ENCODE peak calls at places on chromosomes 11 and 22, in ten cellular contexts. One of them, this sample, is unnamed. For H3K27me3 and H3K4me1, the result is how much of the 10 kb centered on the place peaks cover.

GRCh38 chr11:10796191-10796590 is 12.5 kb downstream of the EIF4G2 start:
- ATAC-seq in lung: no peak
- ATAC-seq in right cardiac atrium: no peak
- ATAC-seq in HCT116: no peak
- ATAC-seq in heart right ventricle: no peak
- ATAC-seq in pancreas: no peak
- ATAC-seq in HepG2: no peak
- ATAC-seq in PC-3: no peak
- ATAC-seq in GM23338: peak
- ATAC-seq in Panc1: no peak
- ATAC-seq in this sample: no peak

GRCh38 chr22:46259374-46259773 is 3.8 kb downstream of the PKDREJ start:
- ATAC-seq in lung: no peak
- ATAC-seq in right cardiac atrium: no peak
- ATAC-seq in HCT116: no peak
- ATAC-seq in heart right ventricle: no peak
- ATAC-seq in pancreas: no peak
- ATAC-seq in HepG2: no peak
- ATAC-seq in PC-3: no peak
- ATAC-seq in GM23338: no peak
- ATAC-seq in Panc1: no peak
- ATAC-seq in this sample: no peak

GRCh38 chr11:34970480-34970879 is 54.1 kb downstream of the PDHX start:
- ATAC-seq in lung: no peak
- ATAC-seq in right cardiac atrium: no peak
- ATAC-seq in HCT116: no peak
- ATAC-seq in heart right ventricle: no peak
- ATAC-seq in pancreas: no peak
- ATAC-seq in HepG2: no peak
- ATAC-seq in PC-3: no peak
- ATAC-seq in GM23338: no peak
- ATAC-seq in Panc1: no peak
- ATAC-seq in this sample: peak

GRCh38 chr11:125463590-125464265 is 32.3 kb downstream of the FEZ1 start:
- ATAC-seq in lung: peak
- ATAC-seq in right cardiac atrium: no peak
- ATAC-seq in HCT116: no peak
- ATAC-seq in heart right ventricle: no peak
- ATAC-seq in pancreas: no peak
- ATAC-seq in HepG2: no peak
- ATAC-seq in PC-3: no peak
- ATAC-seq in GM23338: no peak
- ATAC-seq in Panc1: no peak
- ATAC-seq in this sample: no peak

GRCh38 chr11:76597533-76598425 is 72.8 kb downstream of the LRRC32 start:
- ATAC-seq in lung: no peak
- ATAC-seq in right cardiac atrium: no peak
- ATAC-seq in HCT116: peak
- ATAC-seq in heart right ventricle: no peak
- ATAC-seq in pancreas: no peak
- ATAC-seq in HepG2: no peak
- ATAC-seq in PC-3: no peak
- ATAC-seq in GM23338: no peak
- ATAC-seq in Panc1: no peak
- ATAC-seq in this sample: no peak

GRCh38 chr22:47449508-47450270 is 687.2 kb downstream of the TBC1D22A start:
- ATAC-seq in lung: no peak
- ATAC-seq in right cardiac atrium: no peak
- ATAC-seq in HCT116: no peak
- ATAC-seq in heart right ventricle: no peak
- ATAC-seq in pancreas: no peak
- ATAC-seq in HepG2: no peak
- ATAC-seq in PC-3: no peak
- ATAC-seq in GM23338: no peak
- ATAC-seq in Panc1: no peak
- ATAC-seq in this sample: no peak

GRCh38 chr11:94046796-94047195 is 25.6 kb downstream of the HEPHL1 start:
- ATAC-seq in lung: no peak
- ATAC-seq in right cardiac atrium: no peak
- ATAC-seq in HCT116: no peak
- ATAC-seq in heart right ventricle: no peak
- ATAC-seq in pancreas: no peak
- ATAC-seq in HepG2: no peak
- ATAC-seq in PC-3: no peak
- ATAC-seq in GM23338: no peak
- ATAC-seq in Panc1: no peak
- ATAC-seq in this sample: no peak

GRCh38 chr22:48121984-48122383 is 1359.5 kb downstream of the TBC1D22A start:
- ATAC-seq in lung: no peak
- ATAC-seq in right cardiac atrium: no peak
- ATAC-seq in HCT116: no peak
- ATAC-seq in heart right ventricle: no peak
- ATAC-seq in pancreas: no peak
- ATAC-seq in HepG2: no peak
- ATAC-seq in PC-3: no peak
- ATAC-seq in GM23338: no peak
- ATAC-seq in Panc1: no peak
- ATAC-seq in this sample: no peak

GRCh38 chr11:70341881-70342429 is 56.4 kb upstream of the CTTN start:
- ATAC-seq in lung: no peak
- ATAC-seq in right cardiac atrium: no peak
- ATAC-seq in HCT116: no peak
- ATAC-seq in heart right ventricle: no peak
- ATAC-seq in pancreas: no peak
- ATAC-seq in HepG2: peak
- ATAC-seq in PC-3: no peak
- ATAC-seq in GM23338: peak
- ATAC-seq in Panc1: peak
- ATAC-seq in this sample: no peak

GRCh38 chr11:56889986-56890385 is 98.7 kb upstream of the OR5AK2 start:
- ATAC-seq in lung: no peak
- ATAC-seq in right cardiac atrium: no peak
- ATAC-seq in HCT116: no peak
- ATAC-seq in heart right ventricle: no peak
- ATAC-seq in pancreas: no peak
- ATAC-seq in HepG2: no peak
- ATAC-seq in PC-3: no peak
- ATAC-seq in GM23338: no peak
- ATAC-seq in Panc1: no peak
- ATAC-seq in this sample: no peak
- H3K27me3 ChIP-seq in lung: under half
- H3K27me3 ChIP-seq in right cardiac atrium: under half
- H3K27me3 ChIP-seq in HCT116: under half
- H3K27me3 ChIP-seq in heart right ventricle: under half
- H3K27me3 ChIP-seq in pancreas: under half
- H3K27me3 ChIP-seq in HepG2: under half
- H3K27me3 ChIP-seq in PC-3: half or more
- H3K27me3 ChIP-seq in GM23338: under half
- H3K27me3 ChIP-seq in Panc1: under half
- H3K27me3 ChIP-seq in this sample: under half

GRCh38 chr22:22031571-22031970 is 49.0 kb upstream of the TOP3B start:
- ATAC-seq in lung: no peak
- ATAC-seq in right cardiac atrium: no peak
- ATAC-seq in HCT116: no peak
- ATAC-seq in heart right ventricle: peak
- ATAC-seq in pancreas: no peak
- ATAC-seq in HepG2: no peak
- ATAC-seq in PC-3: no peak
- ATAC-seq in GM23338: no peak
- ATAC-seq in Panc1: no peak
- ATAC-seq in this sample: peak

GRCh38 chr22:22032099-22032905 is 49.7 kb upstream of the TOP3B start:
- ATAC-seq in lung: no peak
- ATAC-seq in right cardiac atrium: no peak
- ATAC-seq in HCT116: no peak
- ATAC-seq in heart right ventricle: no peak
- ATAC-seq in pancreas: no peak
- ATAC-seq in HepG2: no peak
- ATAC-seq in PC-3: no peak
- ATAC-seq in GM23338: no peak
- ATAC-seq in Panc1: no peak
- ATAC-seq in this sample: no peak

GRCh38 chr22:22031183-22031560 is 48.6 kb upstream of the TOP3B start:
- ATAC-seq in lung: no peak
- ATAC-seq in right cardiac atrium: no peak
- ATAC-seq in HCT116: no peak
- ATAC-seq in heart right ventricle: no peak
- ATAC-seq in pancreas: no peak
- ATAC-seq in HepG2: no peak
- ATAC-seq in PC-3: no peak
- ATAC-seq in GM23338: no peak
- ATAC-seq in Panc1: no peak
- ATAC-seq in this sample: no peak

GRCh38 chr22:22032906-22033802 is 50.6 kb upstream of the TOP3B start:
- ATAC-seq in lung: no peak
- ATAC-seq in right cardiac atrium: no peak
- ATAC-seq in HCT116: no peak
- ATAC-seq in heart right ventricle: no peak
- ATAC-seq in pancreas: no peak
- ATAC-seq in HepG2: no peak
- ATAC-seq in PC-3: no peak
- ATAC-seq in GM23338: no peak
- ATAC-seq in Panc1: no peak
- ATAC-seq in this sample: no peak

DNA sequence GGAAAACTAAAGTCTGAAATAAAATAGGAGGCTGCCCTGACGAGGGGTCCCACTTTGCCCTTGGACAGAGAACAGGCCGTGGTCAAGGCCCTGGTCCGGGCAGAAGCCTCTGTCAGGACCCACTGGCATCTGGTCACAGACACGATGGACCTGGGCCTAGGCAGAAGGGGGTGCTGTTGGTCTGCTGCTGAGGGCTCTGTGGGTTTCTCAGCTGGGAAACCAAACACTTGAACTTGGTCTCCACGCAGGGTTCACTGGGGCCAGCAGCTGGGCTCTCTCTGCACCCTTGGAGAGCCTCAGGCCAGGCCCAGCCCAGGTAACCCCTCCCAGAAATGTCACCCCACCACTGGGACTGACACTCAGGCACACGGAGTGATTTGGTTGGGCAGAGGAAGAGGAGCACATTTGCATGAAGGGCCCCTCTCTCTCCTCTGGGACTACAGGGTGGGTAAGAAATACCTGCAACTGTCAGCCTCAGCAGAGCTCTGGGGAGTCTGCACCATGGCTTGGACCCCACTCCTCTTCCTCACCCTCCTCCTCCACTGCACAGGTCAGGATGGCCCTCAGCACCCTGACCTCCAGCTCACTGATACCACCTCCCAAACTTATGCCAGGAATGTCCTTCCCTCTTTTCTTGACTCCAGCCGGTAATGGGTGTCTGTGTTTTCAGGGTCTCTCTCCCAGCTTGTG is 48.1 kb upstream of the TOP3B start:
- ATAC-seq in lung: no peak
- ATAC-seq in right cardiac atrium: peak
- ATAC-seq in HCT116: peak
- ATAC-seq in heart right ventricle: peak
- ATAC-seq in pancreas: no peak
- ATAC-seq in HepG2: peak
- ATAC-seq in PC-3: no peak
- ATAC-seq in GM23338: peak
- ATAC-seq in Panc1: peak
- ATAC-seq in this sample: peak
- H3K4me1 ChIP-seq in lung: under half
- H3K4me1 ChIP-seq in right cardiac atrium: under half
- H3K4me1 ChIP-seq in HCT116: under half
- H3K4me1 ChIP-seq in heart right ventricle: under half
- H3K4me1 ChIP-seq in pancreas: under half
- H3K4me1 ChIP-seq in HepG2: under half
- H3K4me1 ChIP-seq in PC-3: under half
- H3K4me1 ChIP-seq in GM23338: under half
- H3K4me1 ChIP-seq in Panc1: under half
- H3K4me1 ChIP-seq in this sample: under half

DNA sequence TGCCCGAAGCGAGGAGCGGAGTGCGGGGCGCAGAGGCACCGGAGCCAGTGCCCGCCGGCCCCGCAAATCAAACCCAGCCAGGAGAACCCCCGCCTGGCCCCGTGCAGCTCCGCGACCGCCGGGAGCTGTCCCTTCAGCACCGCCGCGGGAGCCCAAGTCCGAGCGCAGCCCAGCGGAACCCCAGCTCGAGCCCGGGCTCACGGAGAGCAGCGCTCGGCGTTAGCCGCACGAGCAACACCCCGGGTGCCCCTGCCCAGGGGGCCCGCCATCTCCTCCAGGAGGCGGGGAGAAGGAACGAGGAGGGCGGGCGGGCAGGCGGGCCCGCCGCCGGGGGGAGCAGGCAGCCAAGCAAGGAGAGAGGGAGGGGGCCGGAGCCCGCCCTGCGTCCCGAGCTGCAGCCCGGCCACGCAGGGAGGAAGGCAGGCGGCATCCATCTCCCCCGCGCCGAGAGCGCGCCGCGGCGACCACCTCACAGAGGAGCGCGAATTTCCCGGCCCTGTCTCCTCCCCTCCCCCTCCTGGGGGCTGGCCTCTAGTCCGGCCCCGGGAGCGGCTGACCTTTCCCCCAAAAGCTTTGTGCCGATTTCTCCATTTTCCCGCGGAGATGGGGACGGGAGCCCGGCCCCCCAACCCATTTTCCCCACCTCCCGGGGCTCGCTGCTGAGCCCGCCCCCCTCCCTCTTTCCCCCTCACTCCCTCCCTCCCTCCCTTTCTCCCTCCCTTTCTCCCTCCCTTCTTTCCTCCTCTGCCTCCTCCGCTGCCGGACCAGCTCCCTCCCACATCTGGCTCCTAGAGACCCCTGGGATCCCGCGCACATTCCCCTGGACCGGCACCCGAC is 623 bp downstream of the KCNC1 start:
- ATAC-seq in lung: peak
- ATAC-seq in right cardiac atrium: peak
- ATAC-seq in HCT116: peak
- ATAC-seq in heart right ventricle: peak
- ATAC-seq in pancreas: peak
- ATAC-seq in HepG2: peak
- ATAC-seq in PC-3: peak
- ATAC-seq in GM23338: peak
- ATAC-seq in Panc1: peak
- ATAC-seq in this sample: peak
- H3K27me3 ChIP-seq in lung: under half
- H3K27me3 ChIP-seq in right cardiac atrium: under half
- H3K27me3 ChIP-seq in HCT116: under half
- H3K27me3 ChIP-seq in heart right ventricle: half or more
- H3K27me3 ChIP-seq in pancreas: under half
- H3K27me3 ChIP-seq in HepG2: under half
- H3K27me3 ChIP-seq in PC-3: under half
- H3K27me3 ChIP-seq in GM23338: half or more
- H3K27me3 ChIP-seq in Panc1: under half
- H3K27me3 ChIP-seq in this sample: half or more

DNA sequence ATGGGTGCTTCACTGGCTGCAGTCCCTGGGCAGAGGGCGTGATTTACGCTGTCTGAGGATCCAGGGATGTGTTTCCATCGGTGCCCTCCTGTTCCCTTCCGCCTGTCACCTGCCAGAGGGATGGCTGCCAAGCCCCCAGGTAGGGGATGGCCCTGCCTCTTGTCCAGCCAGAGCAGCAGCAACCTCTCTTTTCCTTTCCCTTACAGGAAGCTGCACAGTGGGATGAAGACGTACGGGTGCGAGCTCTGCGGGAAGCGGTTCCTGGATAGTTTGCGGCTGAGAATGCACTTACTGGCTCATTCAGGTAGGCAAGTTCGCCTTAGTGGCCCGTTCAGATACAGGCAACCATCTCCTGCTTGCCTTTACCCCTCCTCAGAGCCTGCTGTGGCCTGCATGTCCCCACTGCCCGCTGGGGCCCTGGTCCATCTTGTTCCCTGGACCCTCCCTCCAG is 96.6 kb downstream of the ZBTB16 start:
- ATAC-seq in lung: no peak
- ATAC-seq in right cardiac atrium: no peak
- ATAC-seq in HCT116: no peak
- ATAC-seq in heart right ventricle: no peak
- ATAC-seq in pancreas: no peak
- ATAC-seq in HepG2: no peak
- ATAC-seq in PC-3: no peak
- ATAC-seq in GM23338: no peak
- ATAC-seq in Panc1: no peak
- ATAC-seq in this sample: no peak
- H3K4me1 ChIP-seq in lung: half or more
- H3K4me1 ChIP-seq in right cardiac atrium: half or more
- H3K4me1 ChIP-seq in HCT116: under half
- H3K4me1 ChIP-seq in heart right ventricle: half or more
- H3K4me1 ChIP-seq in pancreas: half or more
- H3K4me1 ChIP-seq in HepG2: under half
- H3K4me1 ChIP-seq in PC-3: under half
- H3K4me1 ChIP-seq in GM23338: under half
- H3K4me1 ChIP-seq in Panc1: under half
- H3K4me1 ChIP-seq in this sample: half or more